ENCODE peak calls at places on chromosome 18, in ten cellular contexts. V, S, X, G, O, I, R, T, F and N are unnamed samples.

GRCh38 chr18:30245756-30246515 is 796.6 kb downstream of the DSC3 start:
- DNase-seq in V (no peak), O (no peak), X (no peak), S (no peak), F (no peak), G (no peak), I (no peak), T (no peak), R (no peak), N (no peak)

GRCh38 chr18:63427566-63427965 is 5.3 kb upstream of the VPS4B start:
- DNase-seq in X (peak; percentile 26), V (no peak), I (no peak), G (no peak), S (no peak), O (no peak), R (no peak), T (no peak), F (no peak), N (no peak)

GRCh38 chr18:51617572-51618260 is 420.2 kb upstream of the MEX3C start:
- DNase-seq in I (no peak), O (no peak), R (no peak), T (no peak), V (no peak), S (no peak), G (no peak), F (no peak), X (no peak), N (no peak)

GRCh38 chr18:72692086-72692485 is 147.9 kb upstream of the CBLN2 start:
- DNase-seq in X (no peak), R (no peak), G (no peak), I (no peak), O (peak; percentile 71), T (no peak), S (no peak), F (peak; percentile 39), V (no peak), N (no peak)

GRCh38 chr18:36960038-36960437 is 131.1 kb downstream of the KIAA1328 start:
- DNase-seq in R (no peak), X (no peak), F (no peak), T (no peak), O (no peak), G (no peak), V (no peak), S (no peak), I (no peak), N (no peak)

GRCh38 chr18:57436193-57436964 is 1.2 kb downstream of the ONECUT2 start:
- DNase-seq in F (peak; percentile 47), R (no peak), I (no peak), O (no peak), X (no peak), G (no peak), V (no peak), S (no peak), T (no peak), N (no peak)

GRCh38 chr18:45287531-45287930 is 327.7 kb upstream of the SLC14A2 start:
- DNase-seq in O (no peak), R (no peak), X (no peak), G (no peak), I (no peak), S (no peak), T (no peak), F (no peak), V (peak; percentile 63), N (no peak)

GRCh38 chr18:46546111-46546640 is 110.8 kb downstream of the LOXHD1 start:
- DNase-seq in G (no peak), S (no peak), T (no peak), V (no peak), O (no peak), I (no peak), F (no peak), X (no peak), R (no peak), N (no peak)

GRCh38 chr18:56067216-56067611 is 479.2 kb upstream of the TCF4 start:
- DNase-seq in G (no peak), V (no peak), T (no peak), X (no peak), O (no peak), S (no peak), F (peak; percentile 19), R (no peak), I (no peak), N (no peak)

GRCh38 chr18:56062931-56063330 is 474.9 kb upstream of the TCF4 start:
- DNase-seq in R (no peak), O (no peak), I (no peak), X (no peak), G (no peak), T (no peak), V (no peak), S (no peak), F (no peak), N (no peak)

GRCh38 chr18:56066524-56067215 is 478.7 kb upstream of the TCF4 start:
- DNase-seq in I (no peak), G (no peak), O (no peak), S (no peak), R (no peak), F (no peak), X (no peak), T (no peak), V (no peak), N (no peak)

GRCh38 chr18:56068030-56068671 is 480.2 kb upstream of the TCF4 start:
- DNase-seq in V (no peak), X (no peak), F (peak; percentile 31), G (no peak), S (no peak), O (no peak), R (no peak), T (no peak), I (no peak), N (no peak)

GRCh38 chr18:56065101-56065500 is 477.1 kb upstream of the TCF4 start:
- DNase-seq in O (no peak), F (no peak), V (no peak), X (no peak), T (no peak), G (no peak), R (no peak), S (no peak), I (no peak), N (no peak)
- H3K9me3 ChIP-seq in O (no peaks in the 10 kb centered on the region), F (no peaks in the 10 kb centered on the region), V (no peaks in the 10 kb centered on the region), X (peaks cover 3% of the 10 kb centered on the region), T (no peaks in the 10 kb centered on the region), G (no peaks in the 10 kb centered on the region), R (no peaks in the 10 kb centered on the region), S (no peaks in the 10 kb centered on the region), I (no peaks in the 10 kb centered on the region), N (no peaks in the 10 kb centered on the region)

GRCh38 chr18:33898427-33898826 is 320.4 kb downstream of the ASXL3 start:
- DNase-seq in T (no peak), F (no peak), S (no peak), G (no peak), I (no peak), V (no peak), O (no peak), R (no peak), X (no peak), N (no peak)
- TF ChIP-seq POLR2AphosphoS5 in T (no peak), F (no peak), S (no peak), G (no peak), I (no peak), V (no peak), O (no peak), R (no peak), X (no peak), N (no peak)

GRCh38 chr18:8556424-8556823 is 52.8 kb upstream of the RAB12 start:
- DNase-seq in V (no peak), S (no peak), G (no peak), F (no peak), X (no peak), R (no peak), T (no peak), O (no peak), I (no peak), N (no peak)

GRCh38 chr18:8552151-8552550 is 57.1 kb upstream of the RAB12 start:
- DNase-seq in I (no peak), O (no peak), V (no peak), R (no peak), X (no peak), F (no peak), T (no peak), G (no peak), S (no peak), N (no peak)

GRCh38 chr18:8553611-8553924 is 55.7 kb upstream of the RAB12 start:
- DNase-seq in I (no peak), T (no peak), V (no peak), O (no peak), F (no peak), S (no peak), G (no peak), X (no peak), R (no peak), N (no peak)

GRCh38 chr18:8549254-8549653 is 60.0 kb upstream of the RAB12 start:
- DNase-seq in I (no peak), T (no peak), S (no peak), F (peak; percentile 39), X (no peak), G (no peak), O (no peak), V (no peak), R (no peak), N (no peak)

DNA sequence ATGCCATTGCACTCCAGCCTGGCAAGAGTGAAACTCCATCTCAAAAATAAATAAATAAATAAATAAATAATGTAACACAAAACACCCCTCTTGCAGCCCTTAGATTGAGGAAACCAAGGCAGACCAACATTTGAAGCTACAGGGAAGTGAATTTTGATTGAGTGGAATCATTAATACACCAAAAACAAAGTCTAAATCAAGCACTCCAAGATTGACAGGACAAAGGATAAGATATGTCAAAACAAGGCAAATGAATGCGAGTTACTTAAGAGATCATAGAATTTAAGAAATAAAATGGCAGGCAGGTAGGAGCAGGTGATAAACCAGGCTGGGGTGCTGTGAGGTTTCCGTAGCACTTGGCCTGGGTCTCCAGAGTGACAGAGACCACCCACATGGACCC is 54.9 kb upstream of the RAB12 start:
- DNase-seq in O (no peak), I (no peak), X (no peak), G (no peak), F (no peak), V (no peak), R (no peak), T (no peak), S (no peak), N (no peak)
- H3K27ac ChIP-seq in O (no peak overlapping the region), I (no peak overlapping the region), X (no peak overlapping the region), G (no peak overlapping the region), F (no peak overlapping the region), V (no peak overlapping the region), R (no peak overlapping the region), T (no peak overlapping the region), S (no peak overlapping the region), N (no peak overlapping the region)

GRCh38 chr18:25282922-25283703 is 68.9 kb downstream of the ZNF521 start:
- DNase-seq in X (no peak), R (no peak), S (no peak), I (no peak), O (no peak), V (no peak), G (no peak), F (no peak), T (no peak), N (no peak)

GRCh38 chr18:25279961-25280360 is 72.0 kb downstream of the ZNF521 start:
- DNase-seq in R (no peak), S (no peak), F (no peak), T (no peak), X (no peak), V (no peak), I (no peak), G (no peak), O (no peak), N (no peak)

GRCh38 chr18:25279556-25279955 is 72.4 kb downstream of the ZNF521 start:
- DNase-seq in X (no peak), T (no peak), F (no peak), I (no peak), G (no peak), V (no peak), S (no peak), O (no peak), R (no peak), N (no peak)

GRCh38 chr18:25282282-25282681 is 69.7 kb downstream of the ZNF521 start:
- DNase-seq in O (no peak), X (no peak), S (no peak), I (peak; percentile 64), T (no peak), V (no peak), F (no peak), G (peak; percentile 52), R (no peak), N (no peak)

GRCh38 chr18:25281522-25281921 is 70.4 kb downstream of the ZNF521 start:
- DNase-seq in S (no peak), F (no peak), G (no peak), I (no peak), R (no peak), V (no peak), T (no peak), X (no peak), O (no peak), N (no peak)
- H3K9me3 ChIP-seq in S (no peaks in the 10 kb centered on the region), F (no peaks in the 10 kb centered on the region), G (no peaks in the 10 kb centered on the region), I (no peaks in the 10 kb centered on the region), R (no peaks in the 10 kb centered on the region), V (no peaks in the 10 kb centered on the region), T (no peaks in the 10 kb centered on the region), X (no peaks in the 10 kb centered on the region), O (no peaks in the 10 kb centered on the region), N (no peaks in the 10 kb centered on the region)